ENCODE peak calls at places on chromosomes 5 and 9, in nine cellular contexts. Q is thoracic aorta, D is cardiac muscle cell, P is left ventricle myocardium inferior, T is spleen, U is fibroblast of lung, X is colonic mucosa, O is A549, V is neuronal stem cell. A is an unnamed sample. For H3K4me1, the result is how much of the 10 kb centered on the place peaks cover.

GRCh38 chr5:125560476-125561225 is 814.2 kb upstream of the ZNF608 start:
- DNase-seq in D (no peak), X (no peak), U (no peak), P (no peak), V (no peak), Q (no peak), T (no peak), O (no peak), A (no peak)

GRCh38 chr5:3375586-3376311 is 219.9 kb upstream of the IRX1 start:
- DNase-seq in O (no peak), U (no peak), P (no peak), T (no peak), V (no peak), D (no peak), X (no peak), Q (no peak), A (no peak)

GRCh38 chr9:110115341-110115820 is 92.6 kb downstream of the C9orf152 start:
- DNase-seq in V (no peak), U (peak), O (no peak), Q (no peak), X (no peak), P (peak), D (no peak), T (no peak), A (no peak)

GRCh38 chr9:129650680-129651235 is 8.8 kb upstream of the ASB6 start:
- DNase-seq in X (no peak), Q (no peak), O (peak), P (no peak), V (no peak), D (no peak), T (no peak), U (no peak), A (no peak)

GRCh38 chr5:151357792-151358191 is 10.4 kb upstream of the SLC36A2 start:
- DNase-seq in O (no peak), D (no peak), X (no peak), T (no peak), U (no peak), V (no peak), Q (no peak), P (no peak), A (no peak)

GRCh38 chr5:150317048-150318003 is 14.6 kb upstream of the ARSI start:
- DNase-seq in V (no peak), O (peak), X (no peak), P (no peak), T (no peak), D (no peak), U (peak), Q (no peak), A (no peak)

GRCh38 chr5:133863857-133864585 is 104.4 kb downstream of the C5orf15 start:
- DNase-seq in Q (no peak), T (peak), V (no peak), D (no peak), O (no peak), X (no peak), U (no peak), P (no peak), A (no peak)

GRCh38 chr9:69122086-69122390 is 52.0 kb upstream of the TJP2 start:
- DNase-seq in Q (no peak), O (peak), V (no peak), X (peak), T (peak), D (peak), P (peak), U (peak), A (peak)

GRCh38 chr9:28014212-28014611 is 440.9 kb upstream of the C9orf72 start:
- DNase-seq in U (no peak), V (no peak), X (no peak), T (no peak), Q (no peak), D (no peak), O (no peak), P (no peak), A (no peak)

GRCh38 chr5:72146056-72146455 is 38.8 kb downstream of the MAP1B start:
- DNase-seq in X (no peak), P (no peak), O (no peak), T (no peak), Q (no peak), U (no peak), V (no peak), D (no peak), A (no peak)

GRCh38 chr5:376951-377325 is 55.4 kb downstream of the AHRR start:
- DNase-seq in X (no peak), D (no peak), O (no peak), U (no peak), Q (no peak), V (no peak), P (no peak), T (peak), A (no peak)

GRCh38 chr5:151086905-151087360 is 6.1 kb upstream of the TNIP1 start:
- DNase-seq in P (no peak), X (peak), T (peak), Q (no peak), U (no peak), V (no peak), D (no peak), O (no peak), A (peak)

GRCh38 chr9:21965401-21965951 is 28.7 kb downstream of the CDKN2A start:
- DNase-seq in P (no peak), D (peak), T (peak), O (no peak), Q (no peak), X (peak), U (peak), V (peak), A (peak)
- H3K4me3 ChIP-seq in P (peak), D (peak), T (peak), O (no peak), Q (peak), X (peak), U (peak), V (peak), A (no peak)

GRCh38 chr5:109962882-109963603 is 273.3 kb downstream of the MAN2A1 start:
- DNase-seq in P (no peak), U (no peak), T (no peak), V (no peak), O (no peak), D (no peak), X (no peak), Q (no peak), A (no peak)
- H3K4me1 ChIP-seq in P (under half), U (under half), T (under half), V (under half), O (under half), D (under half), X (under half), Q (under half), A (under half)

DNA sequence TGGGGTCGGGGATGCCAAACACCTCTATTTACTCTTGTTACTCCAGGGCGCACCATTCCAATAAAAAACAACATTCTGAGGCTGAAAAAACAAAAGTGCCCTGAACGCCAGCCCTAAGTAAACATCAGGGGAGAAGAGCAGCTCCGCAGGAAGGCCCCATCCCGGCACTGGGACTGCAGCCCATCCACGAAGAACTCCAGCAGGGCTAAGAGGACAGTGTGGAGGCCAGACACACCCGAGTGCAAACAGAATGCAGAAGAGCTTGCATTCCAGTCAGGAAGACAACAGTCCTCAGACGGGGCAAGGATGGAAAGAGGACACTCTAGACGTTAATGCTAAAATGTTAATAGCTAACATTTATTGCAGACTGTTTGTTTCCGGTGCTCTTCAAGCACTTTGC is 33.0 kb downstream of the FAM240B start:
- DNase-seq in Q (no peak), P (no peak), D (no peak), U (no peak), X (no peak), T (no peak), O (no peak), V (no peak), A (no peak)
- H3K4me3 ChIP-seq in Q (peak), P (peak), D (no peak), U (no peak), X (peak), T (no peak), O (no peak), V (no peak), A (no peak)

GRCh38 chr5:88398316-88398715 is 129.7 kb upstream of the TMEM161B start:
- DNase-seq in U (no peak), D (no peak), T (no peak), Q (no peak), P (no peak), X (no peak), V (no peak), O (no peak), A (no peak)
- H3K4me1 ChIP-seq in U (under half), D (under half), T (under half), Q (under half), P (under half), X (under half), V (under half), O (under half), A (under half)

DNA sequence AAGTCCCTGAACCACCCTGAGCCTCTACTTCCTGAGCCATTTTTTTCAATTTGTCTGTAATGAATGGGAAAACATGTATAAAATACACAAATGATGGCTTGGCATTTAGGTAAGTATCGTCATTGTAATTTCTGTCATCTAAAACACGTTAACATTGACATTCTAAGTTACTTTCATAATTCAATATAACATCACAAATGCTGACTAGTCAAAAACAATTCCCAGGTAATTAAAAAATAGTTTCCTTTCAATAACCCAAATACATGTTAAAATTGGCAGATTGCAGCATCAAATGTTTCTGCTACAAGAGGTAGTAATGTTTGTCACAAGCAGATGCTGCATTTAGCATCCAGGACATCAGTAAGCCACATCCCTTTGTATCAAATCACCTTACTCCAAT is 776.3 kb downstream of the KCTD16 start:
- DNase-seq in D (no peak), P (no peak), Q (no peak), X (no peak), U (no peak), O (no peak), T (no peak), V (no peak), A (no peak)
- H3K4me3 ChIP-seq in D (no peak), P (no peak), Q (no peak), X (no peak), U (no peak), O (no peak), T (no peak), V (no peak), A (no peak)

GRCh38 chr9:92965759-92966517 is 18.6 kb downstream of the FGD3 start:
- DNase-seq in P (no peak), V (no peak), U (no peak), O (no peak), Q (no peak), T (peak), D (no peak), X (no peak), A (no peak)
- H3K4me1 ChIP-seq in P (under half), V (under half), U (under half), O (under half), Q (under half), T (half or more), D (under half), X (under half), A (under half)

GRCh38 chr5:170387775-170388174 is 1.4 kb downstream of the KCNMB1 start:
- DNase-seq in O (no peak), X (no peak), T (no peak), P (no peak), V (no peak), U (no peak), D (no peak), Q (no peak), A (no peak)
- H3K4me3 ChIP-seq in O (no peak), X (no peak), T (no peak), P (peak), V (no peak), U (no peak), D (no peak), Q (peak), A (no peak)

DNA sequence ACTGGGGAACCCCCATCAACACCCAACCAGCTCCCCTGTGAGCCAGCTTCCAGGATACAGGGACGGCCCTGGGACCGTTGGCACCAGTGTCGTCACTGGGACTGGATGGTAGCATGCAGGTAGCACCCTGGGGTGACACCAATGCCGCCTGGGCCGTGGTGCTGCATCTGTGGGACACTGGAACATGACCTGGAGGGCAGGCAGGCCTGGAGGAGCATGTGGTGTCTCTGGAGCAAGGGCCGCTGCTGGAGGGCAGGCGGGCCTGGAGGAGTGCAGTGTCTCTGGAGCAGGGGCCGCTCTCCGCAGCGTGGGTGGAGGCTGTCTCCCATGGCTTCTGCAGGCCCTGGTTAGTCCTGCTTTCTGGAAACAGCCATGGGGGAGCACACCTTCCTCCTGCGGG is 13.1 kb downstream of the LPCAT1 start:
- DNase-seq in P (peak), T (peak), O (no peak), Q (no peak), V (no peak), D (no peak), X (no peak), U (no peak), A (no peak)
- H3K4me1 ChIP-seq in P (under half), T (half or more), O (under half), Q (under half), V (under half), D (under half), X (under half), U (under half), A (under half)

GRCh38 chr9:72952394-72952720 is 496 bp downstream of the ALDH1A1 start:
- DNase-seq in T (no peak), O (peak), U (no peak), Q (no peak), X (no peak), D (no peak), V (no peak), P (no peak), A (peak)

GRCh38 chr9:72949918-72950325 is 2.9 kb downstream of the ALDH1A1 start:
- DNase-seq in U (no peak), T (no peak), V (no peak), X (no peak), D (no peak), P (no peak), O (peak), Q (no peak), A (peak)

GRCh38 chr9:72952914-72953313 is at the start of gene ALDH1A1:
- DNase-seq in O (peak), V (no peak), U (peak), P (no peak), T (no peak), D (peak), X (peak), Q (no peak), A (peak)

GRCh38 chr9:72951043-72951442 is 1.8 kb downstream of the ALDH1A1 start:
- DNase-seq in P (no peak), D (no peak), Q (no peak), U (no peak), X (no peak), V (no peak), T (no peak), O (peak), A (peak)

DNA sequence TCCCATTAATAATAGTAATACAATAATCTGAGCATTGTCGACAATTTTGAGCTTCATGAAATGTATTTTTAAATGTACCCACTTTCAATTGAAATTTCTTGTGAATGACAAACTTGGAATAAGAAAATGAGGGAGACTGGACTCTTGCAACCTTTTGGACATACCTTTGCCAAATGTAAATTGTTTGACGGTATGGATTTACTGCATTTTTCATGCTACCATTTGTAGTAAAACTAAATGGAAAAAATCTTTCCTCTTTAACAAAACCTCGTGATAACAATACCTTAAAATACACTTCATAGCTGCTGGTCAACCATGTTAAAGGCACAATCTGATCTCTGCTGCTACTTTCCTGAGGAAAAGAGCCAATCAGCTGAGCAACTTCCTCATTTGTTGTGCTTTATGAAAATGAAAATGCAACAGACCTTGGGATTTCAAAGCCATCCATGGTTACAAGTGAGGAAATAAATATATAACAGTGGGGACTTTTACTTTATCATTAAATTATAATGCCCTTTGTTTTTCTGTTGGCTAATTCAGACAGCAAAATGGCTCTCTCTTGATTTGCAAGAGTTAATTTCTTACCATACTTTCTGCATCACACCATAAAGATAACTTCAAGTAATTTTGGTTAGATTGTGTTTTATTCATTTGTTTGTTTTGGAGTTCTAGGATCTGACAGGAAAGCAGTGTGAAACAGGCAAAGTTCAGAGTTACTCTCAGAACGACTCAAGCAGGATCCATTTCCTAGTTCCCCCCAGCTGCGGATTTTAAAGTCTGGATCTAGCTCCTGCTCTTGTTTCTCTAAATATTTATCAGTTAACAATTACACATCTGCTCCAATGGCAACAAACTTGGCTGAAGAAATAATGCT is 1.1 kb downstream of the ALDH1A1 start:
- DNase-seq in O (peak), U (no peak), T (no peak), D (no peak), V (no peak), Q (no peak), P (no peak), X (peak), A (peak)
- H3K4me3 ChIP-seq in O (peak), U (peak), T (peak), D (no peak), V (no peak), Q (peak), P (peak), X (peak), A (peak)

GRCh38 chr5:169273881-169274280 is 27.1 kb downstream of the SLIT3 start:
- DNase-seq in X (no peak), T (no peak), Q (no peak), U (no peak), O (no peak), D (no peak), P (no peak), V (no peak), A (no peak)

GRCh38 chr5:169272111-169272510 is 28.8 kb downstream of the SLIT3 start:
- DNase-seq in T (no peak), V (no peak), Q (no peak), O (no peak), P (no peak), D (no peak), X (no peak), U (no peak), A (no peak)

GRCh38 chr5:169272731-169273401 is 28.1 kb downstream of the SLIT3 start:
- DNase-seq in Q (no peak), P (no peak), T (no peak), D (no peak), O (no peak), V (peak), X (no peak), U (no peak), A (no peak)

GRCh38 chr5:169270827-169271226 is 30.1 kb downstream of the SLIT3 start:
- DNase-seq in X (no peak), V (no peak), Q (no peak), P (no peak), O (peak), D (no peak), T (no peak), U (no peak), A (no peak)

GRCh38 chr5:169273451-169273850 is 27.5 kb downstream of the SLIT3 start:
- DNase-seq in P (no peak), D (no peak), O (no peak), U (no peak), X (no peak), T (no peak), Q (no peak), V (no peak), A (no peak)
- H3K4me1 ChIP-seq in P (under half), D (under half), O (under half), U (under half), X (under half), T (under half), Q (under half), V (under half), A (under half)